ENCODE peak calls at places on chromosomes 2 and 18, in ten cellular contexts. One of them, this sample, is unnamed.

GRCh38 chr18:8721716-8722115 is 16.4 kb downstream of the MTCL1 start:
- DNase-seq in foreskin fibroblast: peak
- DNase-seq in T-helper 17 cell: no peak
- DNase-seq in activated gamma-delta T cell treated with Interleukin-2 at 50 U/mL for 16 hours: no peak
- DNase-seq in WERI-Rb-1: no peak
- DNase-seq in cardiac muscle cell: peak
- DNase-seq in D721Med: no peak
- DNase-seq in H54: peak
- DNase-seq in fibroblast of mammary gland: peak
- DNase-seq in lung: no peak
- DNase-seq in this sample: peak

GRCh38 chr2:109213646-109214417 is 84.8 kb downstream of the SH3RF3 start:
- DNase-seq in T-helper 17 cell: peak
- DNase-seq in activated gamma-delta T cell treated with Interleukin-2 at 50 U/mL for 16 hours: peak
- DNase-seq in H54: peak
- DNase-seq in lung: no peak
- DNase-seq in D721Med: no peak
- DNase-seq in foreskin fibroblast: peak
- DNase-seq in WERI-Rb-1: no peak
- DNase-seq in fibroblast of mammary gland: peak
- DNase-seq in cardiac muscle cell: peak
- DNase-seq in this sample: peak

GRCh38 chr2:45046786-45047185 is 37.5 kb upstream of the SIX2 start:
- DNase-seq in foreskin fibroblast: no peak
- DNase-seq in D721Med: no peak
- DNase-seq in H54: no peak
- DNase-seq in WERI-Rb-1: no peak
- DNase-seq in lung: no peak
- DNase-seq in activated gamma-delta T cell treated with Interleukin-2 at 50 U/mL for 16 hours: no peak
- DNase-seq in fibroblast of mammary gland: peak
- DNase-seq in cardiac muscle cell: peak
- DNase-seq in T-helper 17 cell: no peak
- DNase-seq in this sample: no peak

GRCh38 chr2:216637472-216637871 is 4.3 kb downstream of the IGFBP2 start:
- DNase-seq in WERI-Rb-1: no peak
- DNase-seq in lung: no peak
- DNase-seq in H54: no peak
- DNase-seq in activated gamma-delta T cell treated with Interleukin-2 at 50 U/mL for 16 hours: no peak
- DNase-seq in fibroblast of mammary gland: no peak
- DNase-seq in T-helper 17 cell: no peak
- DNase-seq in D721Med: no peak
- DNase-seq in foreskin fibroblast: no peak
- DNase-seq in cardiac muscle cell: no peak
- DNase-seq in this sample: no peak

GRCh38 chr2:86243950-86244733 is 44.9 kb downstream of the MRPL35 start:
- DNase-seq in cardiac muscle cell: no peak
- DNase-seq in lung: no peak
- DNase-seq in D721Med: no peak
- DNase-seq in activated gamma-delta T cell treated with Interleukin-2 at 50 U/mL for 16 hours: no peak
- DNase-seq in T-helper 17 cell: no peak
- DNase-seq in H54: no peak
- DNase-seq in fibroblast of mammary gland: no peak
- DNase-seq in foreskin fibroblast: no peak
- DNase-seq in WERI-Rb-1: no peak
- DNase-seq in this sample: no peak

GRCh38 chr2:46780411-46780800 is 135.2 kb downstream of the MCFD2 start:
- DNase-seq in lung: no peak
- DNase-seq in foreskin fibroblast: no peak
- DNase-seq in D721Med: no peak
- DNase-seq in T-helper 17 cell: no peak
- DNase-seq in activated gamma-delta T cell treated with Interleukin-2 at 50 U/mL for 16 hours: no peak
- DNase-seq in fibroblast of mammary gland: no peak
- DNase-seq in H54: no peak
- DNase-seq in cardiac muscle cell: peak
- DNase-seq in WERI-Rb-1: no peak
- DNase-seq in this sample: no peak

GRCh38 chr2:204282081-204282480 is 263.2 kb upstream of the PARD3B start:
- DNase-seq in T-helper 17 cell: no peak
- DNase-seq in cardiac muscle cell: no peak
- DNase-seq in lung: no peak
- DNase-seq in fibroblast of mammary gland: no peak
- DNase-seq in WERI-Rb-1: no peak
- DNase-seq in foreskin fibroblast: no peak
- DNase-seq in activated gamma-delta T cell treated with Interleukin-2 at 50 U/mL for 16 hours: no peak
- DNase-seq in H54: no peak
- DNase-seq in D721Med: no peak
- DNase-seq in this sample: no peak

GRCh38 chr2:195051401-195051800 is 605.6 kb upstream of the SLC39A10 start:
- DNase-seq in T-helper 17 cell: no peak
- DNase-seq in activated gamma-delta T cell treated with Interleukin-2 at 50 U/mL for 16 hours: no peak
- DNase-seq in fibroblast of mammary gland: peak
- DNase-seq in WERI-Rb-1: no peak
- DNase-seq in cardiac muscle cell: no peak
- DNase-seq in H54: no peak
- DNase-seq in lung: no peak
- DNase-seq in foreskin fibroblast: peak
- DNase-seq in D721Med: no peak
- DNase-seq in this sample: no peak

GRCh38 chr2:95325590-95326432 is 28.7 kb downstream of the KCNIP3 start:
- DNase-seq in foreskin fibroblast: no peak
- DNase-seq in lung: no peak
- DNase-seq in H54: no peak
- DNase-seq in cardiac muscle cell: no peak
- DNase-seq in WERI-Rb-1: no peak
- DNase-seq in activated gamma-delta T cell treated with Interleukin-2 at 50 U/mL for 16 hours: no peak
- DNase-seq in fibroblast of mammary gland: no peak
- DNase-seq in T-helper 17 cell: no peak
- DNase-seq in D721Med: no peak
- DNase-seq in this sample: no peak

GRCh38 chr18:57297306-57297705 is 55.1 kb upstream of the ST8SIA3 start:
- DNase-seq in H54: no peak
- DNase-seq in D721Med: no peak
- DNase-seq in cardiac muscle cell: no peak
- DNase-seq in activated gamma-delta T cell treated with Interleukin-2 at 50 U/mL for 16 hours: no peak
- DNase-seq in WERI-Rb-1: no peak
- DNase-seq in fibroblast of mammary gland: no peak
- DNase-seq in lung: no peak
- DNase-seq in T-helper 17 cell: no peak
- DNase-seq in foreskin fibroblast: no peak
- DNase-seq in this sample: no peak

GRCh38 chr2:142877265-142877756 is at the start of gene KYNU:
- DNase-seq in H54: no peak
- DNase-seq in foreskin fibroblast: no peak
- DNase-seq in D721Med: no peak
- DNase-seq in fibroblast of mammary gland: peak
- DNase-seq in cardiac muscle cell: peak
- DNase-seq in WERI-Rb-1: no peak
- DNase-seq in lung: no peak
- DNase-seq in T-helper 17 cell: no peak
- DNase-seq in activated gamma-delta T cell treated with Interleukin-2 at 50 U/mL for 16 hours: no peak
- DNase-seq in this sample: peak

GRCh38 chr2:160910681-160911080 is 249.5 kb upstream of the TANK start:
- DNase-seq in foreskin fibroblast: peak
- DNase-seq in fibroblast of mammary gland: peak
- DNase-seq in cardiac muscle cell: peak
- DNase-seq in activated gamma-delta T cell treated with Interleukin-2 at 50 U/mL for 16 hours: no peak
- DNase-seq in lung: no peak
- DNase-seq in WERI-Rb-1: no peak
- DNase-seq in H54: no peak
- DNase-seq in T-helper 17 cell: no peak
- DNase-seq in D721Med: no peak
- DNase-seq in this sample: peak

GRCh38 chr2:95799892-95800291 is 191.7 kb downstream of the ANKRD36C start:
- DNase-seq in WERI-Rb-1: no peak
- DNase-seq in foreskin fibroblast: no peak
- DNase-seq in cardiac muscle cell: no peak
- DNase-seq in activated gamma-delta T cell treated with Interleukin-2 at 50 U/mL for 16 hours: no peak
- DNase-seq in fibroblast of mammary gland: no peak
- DNase-seq in lung: no peak
- DNase-seq in H54: no peak
- DNase-seq in T-helper 17 cell: no peak
- DNase-seq in D721Med: no peak
- DNase-seq in this sample: no peak

GRCh38 chr2:179460530-179460929 is 195.9 kb upstream of the SESTD1 start:
- DNase-seq in foreskin fibroblast: peak
- DNase-seq in H54: no peak
- DNase-seq in fibroblast of mammary gland: peak
- DNase-seq in D721Med: no peak
- DNase-seq in lung: no peak
- DNase-seq in T-helper 17 cell: no peak
- DNase-seq in WERI-Rb-1: no peak
- DNase-seq in cardiac muscle cell: peak
- DNase-seq in activated gamma-delta T cell treated with Interleukin-2 at 50 U/mL for 16 hours: no peak
- DNase-seq in this sample: peak

This sample was measured in IMR-90.